ENCODE peak calls at places on chromosome 4, in six cellular contexts. D is activated CD4-positive, alpha-beta T cell treated with anti-CD3 and anti-CD28 coated beads for 36 hours; V is activated CD8-positive, alpha-beta memory T cell treated with anti-CD3 and anti-CD28 coated beads for 1 hour; R is NCI-H187; Z is effector memory CD8-positive, alpha-beta T cell; N is fibroblast of mammary gland. W is an unnamed sample.

GRCh38 chr4:159269143-159269542 is 166.3 kb downstream of the RAPGEF2 start:
- DNase-seq in Z (no peak), D (no peak), N (no peak), R (no peak), V (no peak), W (no peak)

GRCh38 chr4:183905081-183905592 is at the start of gene STOX2:
- DNase-seq in D (peak; percentile 52), N (peak; percentile 34), R (peak; percentile 12), Z (no peak), V (no peak), W (peak; percentile 82)

GRCh38 chr4:183721207-183722081 is 62.4 kb downstream of the TRAPPC11 start:
- DNase-seq in Z (no peak), R (no peak), D (peak; percentile 74), V (no peak), N (peak; percentile 63), W (no peak)

GRCh38 chr4:143386812-143387211 is 50.1 kb downstream of the GAB1 start:
- DNase-seq in Z (no peak), R (no peak), D (no peak), N (no peak), V (no peak), W (no peak)

GRCh38 chr4:161208564-161208963 is 955.2 kb downstream of the FSTL5 start:
- DNase-seq in D (no peak), N (no peak), V (no peak), R (no peak), Z (no peak), W (no peak)

GRCh38 chr4:104395219-104395618 is 99.5 kb downstream of the CXXC4 start:
- DNase-seq in V (no peak), D (peak; percentile 3), N (peak; percentile 42), Z (no peak), R (no peak), W (no peak)

GRCh38 chr4:118557298-118557851 is 127.8 kb upstream of the METTL14 start:
- DNase-seq in N (peak; percentile 68), Z (no peak), R (no peak), V (no peak), D (peak; percentile 11), W (no peak)

GRCh38 chr4:138242076-138242829 is at the start of gene SLC7A11:
- DNase-seq in Z (peak; percentile 4), V (no peak), D (peak; percentile 75), R (peak; percentile 40), N (peak; percentile 98), W (no peak)

GRCh38 chr4:162911349-162911748 is 255.3 kb downstream of the NAF1 start:
- DNase-seq in Z (no peak), N (no peak), R (no peak), V (no peak), D (no peak), W (no peak)

GRCh38 chr4:122246551-122246950 is 94.4 kb downstream of the BLTP1 start:
- DNase-seq in Z (no peak), N (no peak), D (no peak), R (no peak), V (no peak), W (no peak)

GRCh38 chr4:96186593-96186992 is 346.7 kb downstream of the PDHA2 start:
- DNase-seq in R (no peak), Z (no peak), D (no peak), V (no peak), N (no peak), W (no peak)

GRCh38 chr4:87465739-87466366 is 43.5 kb downstream of the NUDT9 start:
- DNase-seq in D (no peak), Z (peak; percentile 18), V (no peak), N (peak; percentile 72), R (no peak), W (no peak)

W was measured in coronary artery.